ENCODE peak calls at places on chromosome 5, in four cellular contexts. I is Right ventricle myocardium superior, F is SK-N-SH, L is GM13976. Z is an unnamed sample.
A peak's percentile ranks its signal among the peaks of the same experiment; 100 is the strongest.

GRCh38 chr5:14234204-14234603 is 91.1 kb downstream of the TRIO start:
- DNase-seq in I (no peak), F (no peak), L (no peak), Z (no peak)

GRCh38 chr5:180297587-180298282 is 5.9 kb upstream of the MAPK9 start:
- DNase-seq in I (no peak), F (no peak), L (no peak), Z (no peak)

GRCh38 chr5:81244451-81244850 is 11.3 kb downstream of the CKMT2 start:
- DNase-seq in I (no peak), F (no peak), L (no peak), Z (no peak)

GRCh38 chr5:93022211-93022610 is 558.8 kb downstream of the NR2F1-AS1 start:
- DNase-seq in I (no peak), F (no peak), L (no peak), Z (no peak)

GRCh38 chr5:124628721-124629596 is 117.5 kb downstream of the ZNF608 start:
- DNase-seq in I (no peak), F (no peak), L (no peak), Z (no peak)

GRCh38 chr5:71653119-71653518 is 66.0 kb upstream of the CARTPT start:
- DNase-seq in I (no peak), F (no peak), L (no peak), Z (no peak)

GRCh38 chr5:19496056-19496455 is 491.9 kb downstream of the CDH18 start:
- DNase-seq in I (no peak), F (no peak), L (no peak), Z (no peak)

GRCh38 chr5:105587963-105588662 is 2025.5 kb upstream of the NUDT12 start:
- DNase-seq in I (no peak), F (no peak), L (no peak), Z (no peak)

GRCh38 chr5:40986666-40987065 is 77.4 kb downstream of the C7 start:
- DNase-seq in I (no peak), F (no peak), L (no peak), Z (no peak)

GRCh38 chr5:103674739-103675138 is 112.2 kb upstream of the NUDT12 start:
- DNase-seq in I (no peak), F (no peak), L (no peak), Z (no peak)

GRCh38 chr5:61805101-61805500 is 473.0 kb downstream of the ZSWIM6 start:
- DNase-seq in I (no peak), F (no peak), L (no peak), Z (no peak)

GRCh38 chr5:134070979-134071849 is 43.3 kb upstream of the TCF7 start:
- DNase-seq in I (no peak), F (no peak), L (peak; percentile 70), Z (peak; percentile 69)

GRCh38 chr5:56725709-56726108 is 89.6 kb upstream of the MAP3K1 start:
- DNase-seq in I (no peak), F (no peak), L (no peak), Z (no peak)

GRCh38 chr5:72841756-72842535 is 25.5 kb downstream of the TNPO1 start:
- DNase-seq in I (no peak), F (no peak), L (no peak), Z (no peak)

GRCh38 chr5:148853868-148854267 is 27.5 kb downstream of the ADRB2 start:
- DNase-seq in I (no peak), F (no peak), L (no peak), Z (no peak)

GRCh38 chr5:80916661-80917060 is 43.5 kb upstream of the RASGRF2 start:
- DNase-seq in I (no peak), F (no peak), L (no peak), Z (no peak)

GRCh38 chr5:180047667-180048066 is 23.9 kb downstream of the RNF130 start:
- DNase-seq in I (peak; percentile 84), F (no peak), L (no peak), Z (no peak)

GRCh38 chr5:164809831-164810230 is 1304.4 kb downstream of the MAT2B start:
- DNase-seq in I (no peak), F (no peak), L (peak; percentile 34), Z (no peak)

GRCh38 chr5:141483842-141484241 is 988 bp upstream of the PCDHGC4 start:
- DNase-seq in I (no peak), F (no peak), L (no peak), Z (no peak)

GRCh38 chr5:178791976-178792375 is 61.5 kb upstream of the ZNF354A start:
- DNase-seq in I (no peak), F (no peak), L (no peak), Z (no peak)

GRCh38 chr5:138981131-138981530 is 106.0 kb upstream of the LRRTM2 start:
- DNase-seq in I (no peak), F (no peak), L (no peak), Z (no peak)

GRCh38 chr5:64509798-64510197 is 4.0 kb downstream of the RGS7BP start:
- DNase-seq in I (no peak), F (no peak), L (no peak), Z (no peak)

GRCh38 chr5:62143268-62144229 is 162.5 kb upstream of the KIF2A start:
- DNase-seq in I (no peak), F (peak; percentile 24), L (no peak), Z (no peak)

GRCh38 chr5:1801061-1801953 is at the start of gene NDUFS6:
- DNase-seq in I (peak; percentile 90), F (peak; percentile 89), L (peak; percentile 88), Z (no peak)

GRCh38 chr5:131109540-131110255 is 55.4 kb downstream of the HINT1 start:
- DNase-seq in I (no peak), F (peak; percentile 46), L (peak; percentile 58), Z (peak; percentile 12)